ENCODE peak calls at places on chromosomes 6 and 20, in seven cellular contexts. H is left ventricle myocardium inferior, I is pancreas, C is cardiac muscle cell, M is brain microvascular endothelial cell, O is sigmoid colon, L is fibroblast of lung. A is an unnamed sample.

GRCh38 chr20:58141971-58142842 is 86.2 kb downstream of the ANKRD60 start:
- DNase-seq in H (no peak), I (no peak), C (no peak), M (no peak), O (peak; percentile 30), L (no peak), A (no peak)

GRCh38 chr20:43748274-43748673 is 21.5 kb upstream of the GTSF1L start:
- DNase-seq in H (no peak), I (no peak), C (peak; percentile 64), M (no peak), O (no peak), L (peak; percentile 51), A (no peak)

GRCh38 chr20:45341579-45341938 is 6.7 kb downstream of the SDC4 start:
- DNase-seq in H (no peak), I (no peak), C (no peak), M (no peak), O (no peak), L (no peak), A (peak; percentile 56)

GRCh38 chr20:20820104-20820503 is 107.7 kb upstream of the RALGAPA2 start:
- DNase-seq in H (no peak), I (no peak), C (peak; percentile 7), M (no peak), O (no peak), L (no peak), A (no peak)

GRCh38 chr20:8209061-8209460 is 77.0 kb downstream of the PLCB1 start:
- DNase-seq in H (no peak), I (no peak), C (peak; percentile 60), M (peak; percentile 16), O (no peak), L (no peak), A (no peak)

GRCh38 chr6:168035661-168036616 is 38.5 kb downstream of the KIF25 start:
- DNase-seq in H (no peak), I (no peak), C (peak; percentile 70), M (peak; percentile 79), O (no peak), L (peak; percentile 40), A (no peak)

GRCh38 chr6:41892921-41893564 is 2.1 kb downstream of the USP49 start:
- DNase-seq in H (no peak), I (no peak), C (no peak), M (no peak), O (no peak), L (no peak), A (no peak)

GRCh38 chr6:65998544-65998943 is 291.5 kb upstream of the EYS start:
- DNase-seq in H (no peak), I (peak; percentile 15), C (no peak), M (no peak), O (no peak), L (no peak), A (no peak)

GRCh38 chr6:13467216-13467600 is 20.2 kb downstream of the GFOD1 start:
- DNase-seq in H (no peak), I (no peak), C (no peak), M (no peak), O (no peak), L (peak; percentile 55), A (no peak)

GRCh38 chr20:32442630-32443029 is 84.5 kb downstream of the ASXL1 start:
- DNase-seq in H (no peak), I (no peak), C (no peak), M (no peak), O (peak; percentile 14), L (no peak), A (no peak)

GRCh38 chr6:32402812-32403211 is 4.2 kb downstream of the BTNL2 start:
- DNase-seq in H (no peak), I (no peak), C (no peak), M (no peak), O (no peak), L (no peak), A (no peak)

GRCh38 chr20:10171864-10172751 is 46.5 kb upstream of the SNAP25 start:
- DNase-seq in H (no peak), I (peak; percentile 75), C (peak; percentile 42), M (peak; percentile 4), O (peak; percentile 65), L (peak; percentile 58), A (peak; percentile 47)

GRCh38 chr20:11271319-11271718 is 597.5 kb upstream of the JAG1 start:
- DNase-seq in H (no peak), I (peak; percentile 43), C (no peak), M (no peak), O (no peak), L (no peak), A (peak; percentile 38)

GRCh38 chr6:115753446-115753845 is 307.2 kb downstream of the FRK start:
- DNase-seq in H (no peak), I (no peak), C (no peak), M (no peak), O (no peak), L (no peak), A (no peak)

GRCh38 chr20:38671186-38671585 is 53.1 kb upstream of the SLC32A1 start:
- DNase-seq in H (no peak), I (no peak), C (no peak), M (no peak), O (no peak), L (no peak), A (no peak)

GRCh38 chr6:125749864-125750691 is 646 bp downstream of the HEY2 start:
- DNase-seq in H (peak; percentile 40), I (no peak), C (no peak), M (no peak), O (no peak), L (no peak), A (peak; percentile 40)

GRCh38 chr20:34781250-34781649 is 44.2 kb downstream of the NCOA6 start:
- DNase-seq in H (no peak), I (no peak), C (no peak), M (no peak), O (no peak), L (no peak), A (no peak)

GRCh38 chr20:51698252-51698651 is 69.9 kb downstream of the ATP9A start:
- DNase-seq in H (no peak), I (no peak), C (no peak), M (no peak), O (no peak), L (no peak), A (no peak)

GRCh38 chr6:56951049-56951816 is 3.7 kb upstream of the BEND6 start:
- DNase-seq in H (no peak), I (no peak), C (peak; percentile 33), M (no peak), O (no peak), L (peak; percentile 31), A (no peak)

GRCh38 chr6:124036384-124036783 is 232.7 kb downstream of the NKAIN2 start:
- DNase-seq in H (no peak), I (no peak), C (no peak), M (no peak), O (no peak), L (no peak), A (no peak)

GRCh38 chr6:75609639-75610590 is 8.2 kb downstream of the SENP6 start:
- DNase-seq in H (no peak), I (no peak), C (peak; percentile 25), M (no peak), O (no peak), L (peak; percentile 18), A (no peak)

GRCh38 chr20:45153756-45154155 is 20.9 kb upstream of the PI3 start:
- DNase-seq in H (no peak), I (no peak), C (no peak), M (no peak), O (no peak), L (no peak), A (no peak)

GRCh38 chr20:11376998-11377397 is 540.7 kb upstream of the BTBD3 start:
- DNase-seq in H (no peak), I (no peak), C (no peak), M (peak; percentile 94), O (no peak), L (peak; percentile 19), A (no peak)

GRCh38 chr6:91744576-91744975 is 1157.7 kb upstream of the MAP3K7 start:
- DNase-seq in H (no peak), I (no peak), C (no peak), M (no peak), O (no peak), L (no peak), A (no peak)

GRCh38 chr20:23164176-23164601 is 78.1 kb upstream of the CD93 start:
- DNase-seq in H (no peak), I (no peak), C (no peak), M (no peak), O (peak; percentile 61), L (no peak), A (no peak)

GRCh38 chr20:57882451-57883161 is 172.8 kb upstream of the PMEPA1 start:
- DNase-seq in H (no peak), I (no peak), C (no peak), M (no peak), O (peak; percentile 40), L (no peak), A (no peak)

GRCh38 chr6:157225575-157225995 is 97.7 kb downstream of the TMEM242 start:
- DNase-seq in H (no peak), I (peak; percentile 68), C (peak; percentile 35), M (no peak), O (no peak), L (no peak), A (no peak)

GRCh38 chr20:64223526-64224067 is 32.0 kb upstream of the PCMTD2 start:
- DNase-seq in H (peak; percentile 46), I (peak; percentile 37), C (peak; percentile 37), M (no peak), O (no peak), L (peak; percentile 31), A (peak; percentile 73)

GRCh38 chr6:26609463-26609862 is 12.7 kb downstream of the ABT1 start:
- DNase-seq in H (no peak), I (no peak), C (no peak), M (no peak), O (no peak), L (no peak), A (no peak)

GRCh38 chr6:47414517-47415167 is 62.9 kb upstream of the CD2AP start:
- DNase-seq in H (no peak), I (no peak), C (peak; percentile 49), M (peak; percentile 24), O (no peak), L (peak; percentile 61), A (no peak)
- H3K4me3 ChIP-seq in H (peak overlapping the region; percentile 58), I (peak overlapping the region; percentile 16), C (no peak overlapping the region), M (peak overlapping the region; percentile 29), O (peak overlapping the region; percentile 11), L (peak overlapping the region; percentile 50), A (no peak overlapping the region)

GRCh38 chr6:68975064-68975463 is 340.0 kb downstream of the ADGRB3 start:
- DNase-seq in H (no peak), I (no peak), C (peak; percentile 1), M (peak; percentile 7), O (no peak), L (peak; percentile 22), A (no peak)
- TF ChIP-seq CTCF in H (peak; percentile 62), I (no peak), C (no peak), M (peak; percentile 59), O (no peak), L (peak; percentile 35), A (no peak)

GRCh38 chr20:17568045-17568788 is 1.7 kb upstream of the DSTN start:
- DNase-seq in H (no peak), I (no peak), C (no peak), M (no peak), O (no peak), L (no peak), A (no peak)
- H3K4me3 ChIP-seq in H (peak overlapping the region; percentile 90), I (no peak overlapping the region), C (peak overlapping the region; percentile 76), M (peak overlapping the region; percentile 88), O (peak overlapping the region; percentile 100), L (peak overlapping the region; percentile 88), A (peak overlapping the region; percentile 22)

DNA sequence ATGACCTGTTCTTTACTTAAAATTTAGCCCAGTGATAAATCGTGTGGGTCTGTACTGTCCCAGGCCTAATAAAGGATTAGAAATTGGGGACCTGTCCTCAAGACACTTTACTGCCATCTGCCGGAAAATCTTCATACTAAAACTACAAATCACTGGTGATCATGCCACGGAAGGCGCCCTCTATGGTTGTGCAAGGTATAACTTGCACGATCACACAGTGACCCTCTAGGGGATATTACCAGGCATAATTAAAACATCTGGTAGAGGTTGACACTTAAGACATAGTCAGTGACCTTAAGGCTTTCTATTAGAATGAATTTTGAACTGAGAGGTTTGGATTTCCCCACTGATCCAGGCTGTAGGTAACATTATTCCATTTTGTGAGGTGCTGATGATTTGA is 172.6 kb downstream of the BMP2 start:
- DNase-seq in H (no peak), I (no peak), C (peak; percentile 18), M (no peak), O (no peak), L (peak; percentile 12), A (no peak)
- TF ChIP-seq CTCF in H (no peak), I (no peak), C (peak; percentile 15), M (peak; percentile 25), O (no peak), L (peak; percentile 23), A (peak; percentile 38)

A was measured in thyroid gland.